ENCODE peak calls at places on chromosome 17, in nine cellular contexts. X is hepatocyte, L is SK-N-SH, W is HCT116, H is OCI-LY7, I is Karpas-422, E is GM23248, O is GM23338, F is PC-9. D is an unnamed sample.
A peak's percentile ranks its signal among the peaks of the same experiment; 100 is the strongest.

GRCh38 chr17:82932146-82933005 is 92.6 kb upstream of the ZNF750 start:
- DNase-seq in X (no peak), E (peak; percentile 77), H (no peak), I (no peak), L (no peak), F (no peak), W (no peak), O (no peak), D (peak; percentile 77)

GRCh38 chr17:13038931-13039665 is 21.3 kb upstream of the ELAC2 start:
- DNase-seq in X (no peak), W (no peak), L (no peak), F (no peak), O (no peak), E (no peak), H (no peak), I (no peak), D (no peak)

GRCh38 chr17:38877130-38877851 is 7.4 kb downstream of the LASP1 start:
- DNase-seq in O (peak; percentile 59), W (no peak), H (peak; percentile 93), L (no peak), F (no peak), X (no peak), E (no peak), I (peak; percentile 95), D (no peak)

GRCh38 chr17:29760279-29760721 is 137.6 kb upstream of the CORO6 start:
- DNase-seq in I (peak; percentile 82), O (peak; percentile 23), X (peak; percentile 8), F (no peak), W (no peak), H (peak; percentile 67), E (peak; percentile 57), L (no peak), D (peak; percentile 2)

GRCh38 chr17:29214215-29215146 is 32.2 kb upstream of the CRYBA1 start:
- DNase-seq in X (no peak), E (peak; percentile 51), L (no peak), W (no peak), O (no peak), I (no peak), F (no peak), H (no peak), D (no peak)

GRCh38 chr17:40086150-40087044 is 14.0 kb downstream of the NR1D1 start:
- DNase-seq in L (peak; percentile 92), I (peak; percentile 86), X (peak; percentile 72), O (peak; percentile 90), H (peak; percentile 77), W (no peak), F (no peak), E (peak; percentile 60), D (peak; percentile 42)

GRCh38 chr17:82871056-82871775 is 31.4 kb upstream of the ZNF750 start:
- DNase-seq in H (peak; percentile 99), F (no peak), W (no peak), X (no peak), O (peak; percentile 45), I (no peak), L (no peak), E (no peak), D (no peak)

GRCh38 chr17:31310260-31310659 is 3.6 kb downstream of the EVI2B start:
- DNase-seq in L (no peak), W (no peak), I (peak; percentile 86), X (no peak), O (no peak), F (no peak), H (peak; percentile 76), E (no peak), D (no peak)

GRCh38 chr17:44916059-44916780 is 920 bp upstream of the GFAP start:
- DNase-seq in X (peak; percentile 6), F (no peak), H (no peak), E (no peak), L (peak; percentile 26), O (no peak), W (no peak), I (no peak), D (no peak)

GRCh38 chr17:350706-351435 is 1.7 kb downstream of the RPH3AL start:
- DNase-seq in O (peak; percentile 38), E (peak; percentile 17), F (peak; percentile 83), W (no peak), L (peak; percentile 71), I (no peak), X (peak; percentile 69), H (no peak), D (peak; percentile 77)

GRCh38 chr17:77580531-77580930 is 378.0 kb upstream of the TNRC6C start:
- DNase-seq in H (no peak), F (no peak), O (no peak), X (no peak), I (no peak), L (no peak), W (no peak), E (no peak), D (no peak)

GRCh38 chr17:47649972-47650524 is 329 bp downstream of the KPNB1 start:
- DNase-seq in X (no peak), L (no peak), F (no peak), W (no peak), E (no peak), H (no peak), I (peak; percentile 87), O (peak; percentile 59), D (no peak)

GRCh38 chr17:47649153-47649971 is at the start of gene KPNB1:
- DNase-seq in X (peak; percentile 99), W (peak; percentile 100), I (peak; percentile 100), O (peak; percentile 99), L (peak; percentile 95), H (peak; percentile 99), E (peak; percentile 100), F (peak; percentile 99), D (peak; percentile 100)

GRCh38 chr17:47651704-47652103 is 2.0 kb downstream of the KPNB1 start:
- DNase-seq in E (no peak), W (no peak), F (no peak), H (no peak), I (no peak), X (no peak), O (no peak), L (no peak), D (no peak)

GRCh38 chr17:47652570-47652969 is 2.9 kb downstream of the KPNB1 start:
- DNase-seq in W (no peak), L (no peak), I (no peak), O (no peak), X (no peak), E (peak; percentile 43), H (no peak), F (no peak), D (no peak)

DNA sequence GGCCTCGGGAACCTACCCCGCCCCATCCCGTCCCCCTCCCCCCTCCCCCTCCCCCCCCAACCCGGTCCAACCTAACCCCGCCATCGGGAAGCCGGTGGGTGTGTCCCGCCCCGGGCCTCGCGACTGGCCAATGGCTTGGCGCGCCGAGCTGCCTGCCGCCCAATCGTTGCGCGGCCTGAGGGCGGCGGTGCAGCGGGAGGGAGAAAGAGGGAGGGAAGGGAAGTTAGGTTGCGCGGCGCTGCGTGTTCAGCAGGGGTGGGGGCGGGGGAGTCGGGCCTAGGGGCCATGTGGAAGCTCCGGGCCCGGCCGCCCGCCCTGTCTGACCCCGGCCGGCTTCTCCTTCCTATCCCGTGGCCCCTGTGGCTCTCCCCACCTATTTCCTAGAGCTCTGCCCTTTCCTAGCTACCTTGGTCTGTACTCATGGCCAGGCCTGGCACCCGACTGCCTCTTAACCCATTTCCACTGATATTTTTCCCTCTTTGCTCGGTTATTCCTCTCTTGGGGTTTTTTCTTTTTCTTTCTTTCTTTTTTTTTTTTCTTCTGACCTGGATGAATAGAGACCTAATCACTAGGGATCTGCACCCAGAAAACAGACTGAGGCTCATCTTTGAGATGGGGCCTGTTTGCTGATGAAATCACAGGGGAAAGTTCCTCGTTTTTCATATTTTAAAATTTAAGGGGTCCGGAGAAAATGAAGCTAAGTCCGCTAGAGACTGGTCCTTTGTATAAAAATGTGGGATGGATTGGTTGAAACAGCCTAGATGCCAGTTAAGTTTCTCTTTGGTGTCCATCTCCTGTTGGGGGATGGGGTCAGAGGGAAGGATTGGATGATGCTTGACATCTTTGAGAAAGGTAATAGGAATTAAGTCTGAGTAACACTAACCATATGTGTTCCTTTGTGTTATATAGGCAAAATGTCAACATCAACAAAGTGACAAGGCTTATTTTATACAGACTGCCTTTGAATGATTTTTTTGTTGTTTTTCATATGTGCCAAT is 1.1 kb downstream of the KPNB1 start:
- DNase-seq in X (peak; percentile 98), I (peak; percentile 99), L (peak; percentile 98), O (peak; percentile 99), W (peak; percentile 96), F (peak; percentile 94), H (peak; percentile 97), E (peak; percentile 98), D (peak; percentile 99)
- H4K20me1 ChIP-seq in X (peaks cover 29% of the 10 kb centered on the region), I (peaks cover 18% of the 10 kb centered on the region), L (peaks cover 46% of the 10 kb centered on the region), O (peaks cover 45% of the 10 kb centered on the region), W (peaks cover 32% of the 10 kb centered on the region), F (peaks cover 41% of the 10 kb centered on the region), H (peaks cover 34% of the 10 kb centered on the region), E (peaks cover 14% of the 10 kb centered on the region), D (peaks cover 36% of the 10 kb centered on the region)

GRCh38 chr17:22128723-22129122 is 436.4 kb downstream of the KCNJ18 start:
- DNase-seq in X (no peak), L (no peak), I (no peak), O (no peak), W (no peak), F (no peak), H (no peak), E (no peak), D (no peak)
- H3K9me2 ChIP-seq in X (no peaks in the 10 kb centered on the region), L (no peaks in the 10 kb centered on the region), I (no peaks in the 10 kb centered on the region), O (no peaks in the 10 kb centered on the region), W (no peaks in the 10 kb centered on the region), F (no peaks in the 10 kb centered on the region), H (no peaks in the 10 kb centered on the region), E (no peaks in the 10 kb centered on the region), D (no peaks in the 10 kb centered on the region)

DNA sequence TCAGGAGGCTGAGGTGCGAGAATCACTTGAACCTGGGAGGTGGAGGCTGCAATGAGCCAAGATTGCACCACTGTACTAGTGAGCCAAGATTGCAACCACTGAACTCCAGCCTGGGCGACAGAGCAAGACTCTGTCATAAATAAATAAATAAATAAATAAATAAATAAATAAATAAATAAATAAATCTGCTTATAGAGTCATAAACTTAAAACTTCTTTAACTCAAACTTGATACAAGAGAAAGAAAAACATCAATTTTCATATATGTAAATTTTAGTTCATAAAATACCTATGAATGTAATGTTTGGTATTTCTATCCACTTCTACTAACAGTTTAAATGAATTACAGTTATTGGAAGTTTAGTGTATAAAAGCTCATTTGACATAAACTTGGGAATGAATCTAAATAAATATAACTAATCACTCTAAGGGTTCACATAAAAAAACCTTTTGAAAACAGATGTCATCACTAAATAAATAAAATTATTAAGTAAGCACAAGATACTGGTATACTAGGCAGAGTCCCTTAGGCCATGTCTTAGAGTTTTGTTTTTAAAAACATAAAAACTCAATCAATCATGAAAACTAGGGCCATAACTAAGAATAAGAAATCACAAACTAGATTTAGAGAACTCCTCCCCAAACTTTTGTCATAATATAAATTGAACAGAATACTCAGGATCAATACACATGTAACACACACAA is 54.1 kb downstream of the SMURF2 start:
- DNase-seq in H (no peak), O (no peak), E (peak; percentile 31), L (no peak), X (no peak), W (no peak), I (no peak), F (no peak), D (peak; percentile 26)
- H4K20me1 ChIP-seq in H (peaks cover 7% of the 10 kb centered on the region), O (peaks cover 4% of the 10 kb centered on the region), E (peaks cover 61% of the 10 kb centered on the region), L (peaks cover 99% of the 10 kb centered on the region), X (peaks cover 28% of the 10 kb centered on the region), W (peaks cover 29% of the 10 kb centered on the region), I (peaks cover 14% of the 10 kb centered on the region), F (peaks cover 43% of the 10 kb centered on the region), D (peaks cover 46% of the 10 kb centered on the region)

DNA sequence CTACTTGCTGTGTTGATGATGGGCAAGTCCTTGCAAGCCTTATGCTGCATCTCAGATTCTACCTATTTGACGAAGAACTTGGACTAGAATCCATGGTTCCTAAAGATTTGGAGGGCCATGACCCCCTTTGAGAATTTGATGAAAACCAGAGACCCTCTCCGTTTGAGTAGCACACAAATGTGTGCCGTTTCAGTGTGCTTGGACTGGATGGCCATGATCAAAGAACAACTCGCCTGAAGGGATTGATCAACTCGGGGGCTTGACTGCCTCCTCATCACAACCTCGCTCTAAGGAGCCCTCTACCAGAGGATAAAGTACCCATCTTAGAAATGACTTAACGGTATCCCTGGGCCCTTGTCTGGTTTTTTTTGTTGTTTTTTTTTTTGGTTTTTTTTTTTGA is 2.8 kb upstream of the ANKFY1 start:
- DNase-seq in H (no peak), W (no peak), O (no peak), F (no peak), E (no peak), I (no peak), L (no peak), X (no peak), D (no peak)
- H3K9me2 ChIP-seq in H (no peaks in the 10 kb centered on the region), W (no peaks in the 10 kb centered on the region), O (no peaks in the 10 kb centered on the region), F (no peaks in the 10 kb centered on the region), E (no peaks in the 10 kb centered on the region), I (no peaks in the 10 kb centered on the region), L (no peaks in the 10 kb centered on the region), X (no peaks in the 10 kb centered on the region), D (no peaks in the 10 kb centered on the region)